ENCODE peak calls at places on chromosome 17, in seven cellular contexts. One of them, this sample, is unnamed.

GRCh38 chr17:74177018-74177450 is 26.4 kb upstream of the RPL38 start:
- DNase-seq in stimulated activated CD8-positive, alpha-beta memory T cell treated with anti-CD3 and anti-CD28 coated beads, Interleukin-4, amount 100 ng/mL, for 48 hours: no peak
- DNase-seq in HS-5: peak; percentile 39
- DNase-seq in activated T-cell treated with anti-CD3 and anti-CD28 coated beads, Interleukin-2, amount 50 U/mL, for 24 hours: no peak
- DNase-seq in stimulated activated CD4-positive, alpha-beta T cell treated with anti-CD3 and anti-CD28 coated beads, Interleukin-15, amount 100 ng/mL, for 1 hour: no peak
- DNase-seq in left kidney: no peak
- DNase-seq in iPS-NIHi11: no peak
- DNase-seq in this sample: peak; percentile 9

GRCh38 chr17:27810211-27810901 is 10.0 kb upstream of the NOS2 start:
- DNase-seq in stimulated activated CD8-positive, alpha-beta memory T cell treated with anti-CD3 and anti-CD28 coated beads, Interleukin-4, amount 100 ng/mL, for 48 hours: peak; percentile 63
- DNase-seq in HS-5: no peak
- DNase-seq in activated T-cell treated with anti-CD3 and anti-CD28 coated beads, Interleukin-2, amount 50 U/mL, for 24 hours: peak; percentile 47
- DNase-seq in stimulated activated CD4-positive, alpha-beta T cell treated with anti-CD3 and anti-CD28 coated beads, Interleukin-15, amount 100 ng/mL, for 1 hour: no peak
- DNase-seq in left kidney: peak; percentile 18
- DNase-seq in iPS-NIHi11: no peak
- DNase-seq in this sample: peak; percentile 75

GRCh38 chr17:9021985-9022552 is 759 bp downstream of the NTN1 start:
- DNase-seq in stimulated activated CD8-positive, alpha-beta memory T cell treated with anti-CD3 and anti-CD28 coated beads, Interleukin-4, amount 100 ng/mL, for 48 hours: no peak
- DNase-seq in HS-5: no peak
- DNase-seq in activated T-cell treated with anti-CD3 and anti-CD28 coated beads, Interleukin-2, amount 50 U/mL, for 24 hours: peak; percentile 50
- DNase-seq in stimulated activated CD4-positive, alpha-beta T cell treated with anti-CD3 and anti-CD28 coated beads, Interleukin-15, amount 100 ng/mL, for 1 hour: no peak
- DNase-seq in left kidney: peak; percentile 76
- DNase-seq in iPS-NIHi11: peak; percentile 64
- DNase-seq in this sample: no peak

GRCh38 chr17:79987890-79988162 is 47.8 kb downstream of the TBC1D16 start:
- DNase-seq in stimulated activated CD8-positive, alpha-beta memory T cell treated with anti-CD3 and anti-CD28 coated beads, Interleukin-4, amount 100 ng/mL, for 48 hours: no peak
- DNase-seq in HS-5: no peak
- DNase-seq in activated T-cell treated with anti-CD3 and anti-CD28 coated beads, Interleukin-2, amount 50 U/mL, for 24 hours: no peak
- DNase-seq in stimulated activated CD4-positive, alpha-beta T cell treated with anti-CD3 and anti-CD28 coated beads, Interleukin-15, amount 100 ng/mL, for 1 hour: no peak
- DNase-seq in left kidney: no peak
- DNase-seq in iPS-NIHi11: no peak
- DNase-seq in this sample: no peak

GRCh38 chr17:59440757-59441458 is 109.5 kb downstream of the YPEL2 start:
- DNase-seq in stimulated activated CD8-positive, alpha-beta memory T cell treated with anti-CD3 and anti-CD28 coated beads, Interleukin-4, amount 100 ng/mL, for 48 hours: peak; percentile 94
- DNase-seq in HS-5: peak; percentile 68
- DNase-seq in activated T-cell treated with anti-CD3 and anti-CD28 coated beads, Interleukin-2, amount 50 U/mL, for 24 hours: peak; percentile 82
- DNase-seq in stimulated activated CD4-positive, alpha-beta T cell treated with anti-CD3 and anti-CD28 coated beads, Interleukin-15, amount 100 ng/mL, for 1 hour: peak; percentile 68
- DNase-seq in left kidney: peak; percentile 96
- DNase-seq in iPS-NIHi11: peak; percentile 88
- DNase-seq in this sample: peak; percentile 92

GRCh38 chr17:9924735-9925191 is 19.7 kb upstream of the RCVRN start:
- DNase-seq in stimulated activated CD8-positive, alpha-beta memory T cell treated with anti-CD3 and anti-CD28 coated beads, Interleukin-4, amount 100 ng/mL, for 48 hours: no peak
- DNase-seq in HS-5: peak; percentile 46
- DNase-seq in activated T-cell treated with anti-CD3 and anti-CD28 coated beads, Interleukin-2, amount 50 U/mL, for 24 hours: peak; percentile 32
- DNase-seq in stimulated activated CD4-positive, alpha-beta T cell treated with anti-CD3 and anti-CD28 coated beads, Interleukin-15, amount 100 ng/mL, for 1 hour: no peak
- DNase-seq in left kidney: peak; percentile 96
- DNase-seq in iPS-NIHi11: peak; percentile 76
- DNase-seq in this sample: no peak

GRCh38 chr17:27442702-27443101 is 13.5 kb upstream of the KSR1 start:
- DNase-seq in stimulated activated CD8-positive, alpha-beta memory T cell treated with anti-CD3 and anti-CD28 coated beads, Interleukin-4, amount 100 ng/mL, for 48 hours: no peak
- DNase-seq in HS-5: no peak
- DNase-seq in activated T-cell treated with anti-CD3 and anti-CD28 coated beads, Interleukin-2, amount 50 U/mL, for 24 hours: no peak
- DNase-seq in stimulated activated CD4-positive, alpha-beta T cell treated with anti-CD3 and anti-CD28 coated beads, Interleukin-15, amount 100 ng/mL, for 1 hour: no peak
- DNase-seq in left kidney: no peak
- DNase-seq in iPS-NIHi11: no peak
- DNase-seq in this sample: no peak

GRCh38 chr17:74118504-74118903 is 85.0 kb upstream of the RPL38 start:
- DNase-seq in stimulated activated CD8-positive, alpha-beta memory T cell treated with anti-CD3 and anti-CD28 coated beads, Interleukin-4, amount 100 ng/mL, for 48 hours: no peak
- DNase-seq in HS-5: no peak
- DNase-seq in activated T-cell treated with anti-CD3 and anti-CD28 coated beads, Interleukin-2, amount 50 U/mL, for 24 hours: no peak
- DNase-seq in stimulated activated CD4-positive, alpha-beta T cell treated with anti-CD3 and anti-CD28 coated beads, Interleukin-15, amount 100 ng/mL, for 1 hour: no peak
- DNase-seq in left kidney: peak; percentile 95
- DNase-seq in iPS-NIHi11: peak; percentile 87
- DNase-seq in this sample: peak; percentile 21

GRCh38 chr17:50201226-50201854 is at the start of gene COL1A1:
- DNase-seq in stimulated activated CD8-positive, alpha-beta memory T cell treated with anti-CD3 and anti-CD28 coated beads, Interleukin-4, amount 100 ng/mL, for 48 hours: no peak
- DNase-seq in HS-5: no peak
- DNase-seq in activated T-cell treated with anti-CD3 and anti-CD28 coated beads, Interleukin-2, amount 50 U/mL, for 24 hours: peak; percentile 40
- DNase-seq in stimulated activated CD4-positive, alpha-beta T cell treated with anti-CD3 and anti-CD28 coated beads, Interleukin-15, amount 100 ng/mL, for 1 hour: no peak
- DNase-seq in left kidney: peak; percentile 86
- DNase-seq in iPS-NIHi11: peak; percentile 59
- DNase-seq in this sample: no peak

GRCh38 chr17:62676952-62677596 is 49.6 kb downstream of the MRC2 start:
- DNase-seq in stimulated activated CD8-positive, alpha-beta memory T cell treated with anti-CD3 and anti-CD28 coated beads, Interleukin-4, amount 100 ng/mL, for 48 hours: no peak
- DNase-seq in HS-5: no peak
- DNase-seq in activated T-cell treated with anti-CD3 and anti-CD28 coated beads, Interleukin-2, amount 50 U/mL, for 24 hours: no peak
- DNase-seq in stimulated activated CD4-positive, alpha-beta T cell treated with anti-CD3 and anti-CD28 coated beads, Interleukin-15, amount 100 ng/mL, for 1 hour: no peak
- DNase-seq in left kidney: no peak
- DNase-seq in iPS-NIHi11: no peak
- DNase-seq in this sample: peak; percentile 50

GRCh38 chr17:58332720-58333395 is 4.3 kb upstream of the TSPOAP1 start:
- DNase-seq in stimulated activated CD8-positive, alpha-beta memory T cell treated with anti-CD3 and anti-CD28 coated beads, Interleukin-4, amount 100 ng/mL, for 48 hours: peak; percentile 88
- DNase-seq in HS-5: no peak
- DNase-seq in activated T-cell treated with anti-CD3 and anti-CD28 coated beads, Interleukin-2, amount 50 U/mL, for 24 hours: peak; percentile 88
- DNase-seq in stimulated activated CD4-positive, alpha-beta T cell treated with anti-CD3 and anti-CD28 coated beads, Interleukin-15, amount 100 ng/mL, for 1 hour: no peak
- DNase-seq in left kidney: no peak
- DNase-seq in iPS-NIHi11: no peak
- DNase-seq in this sample: peak; percentile 84

GRCh38 chr17:40063034-40063765 is 435 bp downstream of the THRA start:
- DNase-seq in stimulated activated CD8-positive, alpha-beta memory T cell treated with anti-CD3 and anti-CD28 coated beads, Interleukin-4, amount 100 ng/mL, for 48 hours: peak; percentile 44
- DNase-seq in HS-5: no peak
- DNase-seq in activated T-cell treated with anti-CD3 and anti-CD28 coated beads, Interleukin-2, amount 50 U/mL, for 24 hours: peak; percentile 58
- DNase-seq in stimulated activated CD4-positive, alpha-beta T cell treated with anti-CD3 and anti-CD28 coated beads, Interleukin-15, amount 100 ng/mL, for 1 hour: no peak
- DNase-seq in left kidney: peak; percentile 76
- DNase-seq in iPS-NIHi11: peak; percentile 76
- DNase-seq in this sample: no peak

GRCh38 chr17:6473128-6473767 is 29.0 kb downstream of the PIMREG start:
- DNase-seq in stimulated activated CD8-positive, alpha-beta memory T cell treated with anti-CD3 and anti-CD28 coated beads, Interleukin-4, amount 100 ng/mL, for 48 hours: peak; percentile 84
- DNase-seq in HS-5: peak; percentile 28
- DNase-seq in activated T-cell treated with anti-CD3 and anti-CD28 coated beads, Interleukin-2, amount 50 U/mL, for 24 hours: peak; percentile 79
- DNase-seq in stimulated activated CD4-positive, alpha-beta T cell treated with anti-CD3 and anti-CD28 coated beads, Interleukin-15, amount 100 ng/mL, for 1 hour: peak; percentile 16
- DNase-seq in left kidney: peak; percentile 92
- DNase-seq in iPS-NIHi11: peak; percentile 95
- DNase-seq in this sample: peak; percentile 84

GRCh38 chr17:28370035-28370743 is at the start of gene VTN:
- DNase-seq in stimulated activated CD8-positive, alpha-beta memory T cell treated with anti-CD3 and anti-CD28 coated beads, Interleukin-4, amount 100 ng/mL, for 48 hours: no peak
- DNase-seq in HS-5: no peak
- DNase-seq in activated T-cell treated with anti-CD3 and anti-CD28 coated beads, Interleukin-2, amount 50 U/mL, for 24 hours: no peak
- DNase-seq in stimulated activated CD4-positive, alpha-beta T cell treated with anti-CD3 and anti-CD28 coated beads, Interleukin-15, amount 100 ng/mL, for 1 hour: no peak
- DNase-seq in left kidney: peak; percentile 38
- DNase-seq in iPS-NIHi11: peak; percentile 64
- DNase-seq in this sample: no peak

GRCh38 chr17:11996722-11997146 is 541 bp downstream of the ZNF18 start:
- DNase-seq in stimulated activated CD8-positive, alpha-beta memory T cell treated with anti-CD3 and anti-CD28 coated beads, Interleukin-4, amount 100 ng/mL, for 48 hours: peak; percentile 68
- DNase-seq in HS-5: peak; percentile 29
- DNase-seq in activated T-cell treated with anti-CD3 and anti-CD28 coated beads, Interleukin-2, amount 50 U/mL, for 24 hours: no peak
- DNase-seq in stimulated activated CD4-positive, alpha-beta T cell treated with anti-CD3 and anti-CD28 coated beads, Interleukin-15, amount 100 ng/mL, for 1 hour: no peak
- DNase-seq in left kidney: peak; percentile 76
- DNase-seq in iPS-NIHi11: no peak
- DNase-seq in this sample: no peak

GRCh38 chr17:10116676-10117075 is 81.7 kb downstream of the GAS7 start:
- DNase-seq in stimulated activated CD8-positive, alpha-beta memory T cell treated with anti-CD3 and anti-CD28 coated beads, Interleukin-4, amount 100 ng/mL, for 48 hours: no peak
- DNase-seq in HS-5: no peak
- DNase-seq in activated T-cell treated with anti-CD3 and anti-CD28 coated beads, Interleukin-2, amount 50 U/mL, for 24 hours: no peak
- DNase-seq in stimulated activated CD4-positive, alpha-beta T cell treated with anti-CD3 and anti-CD28 coated beads, Interleukin-15, amount 100 ng/mL, for 1 hour: no peak
- DNase-seq in left kidney: no peak
- DNase-seq in iPS-NIHi11: no peak
- DNase-seq in this sample: no peak

GRCh38 chr17:5582177-5582885 is 2.0 kb downstream of the NLRP1 start:
- DNase-seq in stimulated activated CD8-positive, alpha-beta memory T cell treated with anti-CD3 and anti-CD28 coated beads, Interleukin-4, amount 100 ng/mL, for 48 hours: no peak
- DNase-seq in HS-5: no peak
- DNase-seq in activated T-cell treated with anti-CD3 and anti-CD28 coated beads, Interleukin-2, amount 50 U/mL, for 24 hours: no peak
- DNase-seq in stimulated activated CD4-positive, alpha-beta T cell treated with anti-CD3 and anti-CD28 coated beads, Interleukin-15, amount 100 ng/mL, for 1 hour: no peak
- DNase-seq in left kidney: no peak
- DNase-seq in iPS-NIHi11: peak; percentile 1
- DNase-seq in this sample: no peak

GRCh38 chr17:1299729-1300579 is 20.5 kb downstream of the TRARG1 start:
- DNase-seq in stimulated activated CD8-positive, alpha-beta memory T cell treated with anti-CD3 and anti-CD28 coated beads, Interleukin-4, amount 100 ng/mL, for 48 hours: no peak
- DNase-seq in HS-5: no peak
- DNase-seq in activated T-cell treated with anti-CD3 and anti-CD28 coated beads, Interleukin-2, amount 50 U/mL, for 24 hours: no peak
- DNase-seq in stimulated activated CD4-positive, alpha-beta T cell treated with anti-CD3 and anti-CD28 coated beads, Interleukin-15, amount 100 ng/mL, for 1 hour: no peak
- DNase-seq in left kidney: no peak
- DNase-seq in iPS-NIHi11: no peak
- DNase-seq in this sample: no peak